ENCODE peak calls at places on chromosome 5, in ten cellular contexts. O is cardiac muscle cell, L is H1, W is PC-3, E is AG04450, K is BJ, B is GM23338, U is MG63, J is gastrocnemius medialis, A is bronchial epithelial cell. Y is an unnamed sample.

GRCh38 chr5:107668933-107669542 is 1.7 kb downstream of the EFNA5 start:
- DNase-seq in O (peak; percentile 21), L (no peak), W (peak; percentile 45), E (no peak), K (no peak), B (peak; percentile 51), U (no peak), J (no peak), A (peak; percentile 54), Y (no peak)

GRCh38 chr5:1523480-1523792 is 324 bp downstream of the LPCAT1 start:
- DNase-seq in O (peak; percentile 10), L (no peak), W (no peak), E (no peak), K (no peak), B (no peak), U (peak; percentile 52), J (no peak), A (no peak), Y (no peak)

GRCh38 chr5:53167836-53168235 is 58.3 kb upstream of the MOCS2 start:
- DNase-seq in O (peak; percentile 86), L (no peak), W (no peak), E (no peak), K (peak; percentile 4), B (no peak), U (no peak), J (peak; percentile 67), A (no peak), Y (no peak)

GRCh38 chr5:58149750-58150149 is 310.1 kb downstream of the PLK2 start:
- DNase-seq in O (no peak), L (no peak), W (peak; percentile 16), E (no peak), K (no peak), B (no peak), U (no peak), J (no peak), A (peak; percentile 60), Y (no peak)

GRCh38 chr5:42495908-42496307 is 72.7 kb downstream of the GHR start:
- DNase-seq in O (peak; percentile 40), L (no peak), W (peak; percentile 40), E (no peak), K (no peak), B (no peak), U (peak; percentile 11), J (peak; percentile 48), A (peak; percentile 91), Y (no peak)

GRCh38 chr5:9395736-9396135 is 150.1 kb downstream of the SEMA5A start:
- DNase-seq in O (no peak), L (no peak), W (no peak), E (no peak), K (no peak), B (no peak), U (no peak), J (no peak), A (no peak), Y (no peak)

GRCh38 chr5:90161399-90161798 is 248.2 kb downstream of the CETN3 start:
- DNase-seq in O (peak; percentile 96), L (peak; percentile 31), W (peak; percentile 29), E (no peak), K (no peak), B (peak; percentile 85), U (peak; percentile 51), J (peak; percentile 4), A (peak; percentile 41), Y (peak; percentile 47)

GRCh38 chr5:176744584-176744965 is 65.8 kb upstream of the UNC5A start:
- DNase-seq in O (no peak), L (no peak), W (peak; percentile 20), E (no peak), K (no peak), B (peak; percentile 72), U (no peak), J (no peak), A (no peak), Y (no peak)

GRCh38 chr5:146041180-146041789 is 64.1 kb downstream of the PLAC8L1 start:
- DNase-seq in O (no peak), L (no peak), W (peak; percentile 58), E (no peak), K (no peak), B (peak; percentile 66), U (no peak), J (no peak), A (peak; percentile 25), Y (no peak)

GRCh38 chr5:57386958-57387357 is 95.7 kb downstream of the ACTBL2 start:
- DNase-seq in O (peak; percentile 58), L (no peak), W (no peak), E (no peak), K (no peak), B (peak; percentile 15), U (no peak), J (no peak), A (peak; percentile 36), Y (no peak)

GRCh38 chr5:63686938-63687337 is 275.3 kb downstream of the HTR1A start:
- DNase-seq in O (no peak), L (no peak), W (peak; percentile 41), E (no peak), K (no peak), B (no peak), U (peak; percentile 52), J (no peak), A (no peak), Y (no peak)

GRCh38 chr5:3534997-3535396 is 60.6 kb upstream of the IRX1 start:
- DNase-seq in O (no peak), L (no peak), W (no peak), E (no peak), K (no peak), B (no peak), U (no peak), J (no peak), A (no peak), Y (no peak)

DNA sequence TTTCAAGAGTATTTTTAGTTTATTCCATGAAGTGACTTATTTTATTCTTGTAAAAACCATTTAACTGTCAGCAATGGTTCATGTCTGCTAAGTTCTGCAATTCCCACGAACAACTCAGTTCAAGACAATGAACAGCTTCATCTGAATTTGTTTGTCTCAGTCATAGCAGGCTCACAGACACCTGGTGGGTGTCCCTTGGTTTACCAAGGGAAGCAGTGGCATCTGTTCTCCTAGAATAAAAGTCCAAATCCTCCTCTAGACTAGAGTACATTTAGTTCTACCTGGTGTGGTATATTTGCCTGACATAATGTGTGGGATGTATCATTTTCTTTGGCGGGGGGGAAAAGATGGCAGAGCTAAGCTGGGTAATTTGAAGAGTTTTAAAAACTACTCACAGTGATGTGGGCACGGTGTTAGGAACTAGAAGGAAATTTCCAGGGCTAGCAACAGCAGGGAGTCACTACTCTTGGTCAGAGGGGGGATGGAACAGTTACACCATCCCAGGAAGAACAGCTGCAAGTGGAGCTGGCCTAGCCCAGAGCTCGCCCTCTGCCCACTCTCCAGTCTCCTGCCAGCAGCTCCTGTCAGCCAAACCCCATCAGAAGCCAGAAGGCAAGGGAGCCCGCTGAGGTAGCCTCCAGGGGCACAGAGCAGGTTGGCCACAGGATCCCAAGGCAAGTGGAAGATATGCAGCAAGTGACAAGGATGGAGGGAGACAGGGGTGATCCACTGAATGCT is 100.3 kb downstream of the PJA2 start:
- DNase-seq in O (no peak), L (no peak), W (no peak), E (no peak), K (no peak), B (no peak), U (no peak), J (peak; percentile 12), A (no peak), Y (no peak)
- H3K27me3 ChIP-seq in O (no peaks in the 10 kb centered on the region), L (no peaks in the 10 kb centered on the region), W (no peaks in the 10 kb centered on the region), E (peaks cover 3% of the 10 kb centered on the region), K (no peaks in the 10 kb centered on the region), B (no peaks in the 10 kb centered on the region), U (no peaks in the 10 kb centered on the region), J (no peaks in the 10 kb centered on the region), A (no peaks in the 10 kb centered on the region), Y (no peaks in the 10 kb centered on the region)

DNA sequence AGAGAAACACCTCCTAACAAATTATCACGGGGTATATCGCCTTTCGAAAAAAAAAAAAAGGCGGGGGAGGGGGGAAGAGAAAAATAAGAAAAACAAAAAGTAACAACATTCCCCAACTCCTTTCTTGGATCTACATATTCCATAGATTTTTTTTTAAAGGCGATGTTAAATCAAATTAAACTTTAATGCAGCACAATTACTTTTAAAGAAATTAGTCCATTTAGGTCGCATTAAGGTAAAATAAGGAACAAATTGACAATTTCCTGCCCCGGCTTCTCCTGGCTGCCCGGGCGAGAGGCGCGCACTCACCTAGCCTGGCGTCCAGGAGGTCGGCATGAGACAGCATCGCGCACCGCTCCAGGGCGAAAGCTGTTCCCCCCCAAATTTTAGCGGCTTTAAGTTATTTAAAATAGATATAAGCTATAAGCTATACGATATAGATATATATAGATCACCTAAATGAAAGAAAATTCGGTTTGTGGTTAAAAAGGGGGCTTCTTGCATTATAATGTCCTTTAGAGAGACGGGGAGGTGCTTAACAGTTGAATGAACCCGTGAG is at the start of gene OTP:
- DNase-seq in O (no peak), L (no peak), W (no peak), E (no peak), K (no peak), B (no peak), U (no peak), J (no peak), A (no peak), Y (no peak)
- H3K27me3 ChIP-seq in O (peaks cover 100% of the 10 kb centered on the region), L (peaks cover 100% of the 10 kb centered on the region), W (peaks cover 44% of the 10 kb centered on the region), E (peaks cover 88% of the 10 kb centered on the region), K (peaks cover 53% of the 10 kb centered on the region), B (peaks cover 99% of the 10 kb centered on the region), U (peaks cover 32% of the 10 kb centered on the region), J (peaks cover 100% of the 10 kb centered on the region), A (peaks cover 64% of the 10 kb centered on the region), Y (no peaks in the 10 kb centered on the region)

GRCh38 chr5:135045488-135045887 is 11.5 kb upstream of the PITX1 start:
- DNase-seq in O (no peak), L (no peak), W (no peak), E (no peak), K (no peak), B (no peak), U (no peak), J (no peak), A (no peak), Y (no peak)
- H3K27me3 ChIP-seq in O (peaks cover 100% of the 10 kb centered on the region), L (peaks cover 99% of the 10 kb centered on the region), W (no peaks in the 10 kb centered on the region), E (peaks cover 75% of the 10 kb centered on the region), K (peaks cover 27% of the 10 kb centered on the region), B (peaks cover 98% of the 10 kb centered on the region), U (no peaks in the 10 kb centered on the region), J (peaks cover 13% of the 10 kb centered on the region), A (peaks cover 3% of the 10 kb centered on the region), Y (peaks cover 8% of the 10 kb centered on the region)

GRCh38 chr5:157550668-157551067 is 24.9 kb downstream of the ADAM19 start:
- DNase-seq in O (no peak), L (no peak), W (peak; percentile 81), E (no peak), K (no peak), B (no peak), U (no peak), J (no peak), A (peak; percentile 21), Y (no peak)

GRCh38 chr5:157549283-157549629 is 26.3 kb downstream of the ADAM19 start:
- DNase-seq in O (no peak), L (no peak), W (peak; percentile 80), E (no peak), K (no peak), B (no peak), U (no peak), J (no peak), A (no peak), Y (no peak)

GRCh38 chr5:157548513-157549282 is 26.9 kb downstream of the ADAM19 start:
- DNase-seq in O (peak; percentile 89), L (no peak), W (peak; percentile 81), E (peak; percentile 66), K (peak; percentile 91), B (no peak), U (peak; percentile 84), J (no peak), A (peak; percentile 63), Y (no peak)

GRCh38 chr5:157547909-157548512 is 27.6 kb downstream of the ADAM19 start:
- DNase-seq in O (no peak), L (no peak), W (no peak), E (no peak), K (no peak), B (no peak), U (no peak), J (no peak), A (no peak), Y (no peak)

GRCh38 chr5:157549954-157550549 is 25.5 kb downstream of the ADAM19 start:
- DNase-seq in O (no peak), L (no peak), W (peak; percentile 50), E (no peak), K (no peak), B (no peak), U (no peak), J (no peak), A (no peak), Y (no peak)
- H3K27me3 ChIP-seq in O (no peaks in the 10 kb centered on the region), L (no peaks in the 10 kb centered on the region), W (no peaks in the 10 kb centered on the region), E (no peaks in the 10 kb centered on the region), K (no peaks in the 10 kb centered on the region), B (no peaks in the 10 kb centered on the region), U (no peaks in the 10 kb centered on the region), J (no peaks in the 10 kb centered on the region), A (no peaks in the 10 kb centered on the region), Y (no peaks in the 10 kb centered on the region)